ENCODE peak calls at places on chromosomes 1 and 21, in six cellular contexts. One of them, this sample, is unnamed.

GRCh38 chr1:157274698-157275534 is 136.7 kb upstream of the ETV3 start:
- DNase-seq in stimulated activated CD8-positive, alpha-beta memory T cell treated with anti-CD3 and anti-CD28 coated beads, Interleukin-2, amount 100 ng/mL, for 1 hour: no peak
- DNase-seq in GM04504: peak
- DNase-seq in esophagus muscularis mucosa: peak
- DNase-seq in amniotic epithelial cell: peak
- DNase-seq in HTR-8/SVneo: no peak
- DNase-seq in this sample: peak

GRCh38 chr1:45954401-45954847 is 151.0 kb downstream of the MAST2 start:
- DNase-seq in stimulated activated CD8-positive, alpha-beta memory T cell treated with anti-CD3 and anti-CD28 coated beads, Interleukin-2, amount 100 ng/mL, for 1 hour: no peak
- DNase-seq in GM04504: peak
- DNase-seq in esophagus muscularis mucosa: no peak
- DNase-seq in amniotic epithelial cell: peak
- DNase-seq in HTR-8/SVneo: no peak
- DNase-seq in this sample: peak

GRCh38 chr1:108747128-108747827 is 804 bp downstream of the STXBP3 start:
- DNase-seq in stimulated activated CD8-positive, alpha-beta memory T cell treated with anti-CD3 and anti-CD28 coated beads, Interleukin-2, amount 100 ng/mL, for 1 hour: no peak
- DNase-seq in GM04504: peak
- DNase-seq in esophagus muscularis mucosa: peak
- DNase-seq in amniotic epithelial cell: peak
- DNase-seq in HTR-8/SVneo: peak
- DNase-seq in this sample: peak

GRCh38 chr1:54220004-54220811 is 20.2 kb downstream of the MRPL37 start:
- DNase-seq in stimulated activated CD8-positive, alpha-beta memory T cell treated with anti-CD3 and anti-CD28 coated beads, Interleukin-2, amount 100 ng/mL, for 1 hour: no peak
- DNase-seq in GM04504: peak
- DNase-seq in esophagus muscularis mucosa: no peak
- DNase-seq in amniotic epithelial cell: peak
- DNase-seq in HTR-8/SVneo: no peak
- DNase-seq in this sample: peak

GRCh38 chr21:41411449-41412089 is 14.5 kb upstream of the MX1 start:
- DNase-seq in stimulated activated CD8-positive, alpha-beta memory T cell treated with anti-CD3 and anti-CD28 coated beads, Interleukin-2, amount 100 ng/mL, for 1 hour: no peak
- DNase-seq in GM04504: no peak
- DNase-seq in esophagus muscularis mucosa: no peak
- DNase-seq in amniotic epithelial cell: peak
- DNase-seq in HTR-8/SVneo: no peak
- DNase-seq in this sample: no peak

GRCh38 chr1:66678151-66678550 is 74.1 kb upstream of the DYNLT5 start:
- DNase-seq in stimulated activated CD8-positive, alpha-beta memory T cell treated with anti-CD3 and anti-CD28 coated beads, Interleukin-2, amount 100 ng/mL, for 1 hour: no peak
- DNase-seq in GM04504: no peak
- DNase-seq in esophagus muscularis mucosa: no peak
- DNase-seq in amniotic epithelial cell: no peak
- DNase-seq in HTR-8/SVneo: no peak
- DNase-seq in this sample: no peak

GRCh38 chr1:39262802-39263201 is 58.3 kb downstream of the MACF1 start:
- DNase-seq in stimulated activated CD8-positive, alpha-beta memory T cell treated with anti-CD3 and anti-CD28 coated beads, Interleukin-2, amount 100 ng/mL, for 1 hour: no peak
- DNase-seq in GM04504: no peak
- DNase-seq in esophagus muscularis mucosa: no peak
- DNase-seq in amniotic epithelial cell: no peak
- DNase-seq in HTR-8/SVneo: no peak
- DNase-seq in this sample: no peak

GRCh38 chr1:51760872-51761271 is 117.7 kb downstream of the NRDC start:
- DNase-seq in stimulated activated CD8-positive, alpha-beta memory T cell treated with anti-CD3 and anti-CD28 coated beads, Interleukin-2, amount 100 ng/mL, for 1 hour: no peak
- DNase-seq in GM04504: no peak
- DNase-seq in esophagus muscularis mucosa: no peak
- DNase-seq in amniotic epithelial cell: peak
- DNase-seq in HTR-8/SVneo: no peak
- DNase-seq in this sample: no peak

GRCh38 chr1:227893696-227894305 is 53.9 kb downstream of the WNT9A start:
- DNase-seq in stimulated activated CD8-positive, alpha-beta memory T cell treated with anti-CD3 and anti-CD28 coated beads, Interleukin-2, amount 100 ng/mL, for 1 hour: no peak
- DNase-seq in GM04504: no peak
- DNase-seq in esophagus muscularis mucosa: no peak
- DNase-seq in amniotic epithelial cell: no peak
- DNase-seq in HTR-8/SVneo: no peak
- DNase-seq in this sample: no peak

GRCh38 chr1:157652859-157653493 is 47.6 kb downstream of the FCRL3 start:
- DNase-seq in stimulated activated CD8-positive, alpha-beta memory T cell treated with anti-CD3 and anti-CD28 coated beads, Interleukin-2, amount 100 ng/mL, for 1 hour: no peak
- DNase-seq in GM04504: no peak
- DNase-seq in esophagus muscularis mucosa: no peak
- DNase-seq in amniotic epithelial cell: no peak
- DNase-seq in HTR-8/SVneo: no peak
- DNase-seq in this sample: no peak

GRCh38 chr1:155322953-155323728 is 2.4 kb downstream of the RUSC1 start:
- DNase-seq in stimulated activated CD8-positive, alpha-beta memory T cell treated with anti-CD3 and anti-CD28 coated beads, Interleukin-2, amount 100 ng/mL, for 1 hour: peak
- DNase-seq in GM04504: peak
- DNase-seq in esophagus muscularis mucosa: peak
- DNase-seq in amniotic epithelial cell: peak
- DNase-seq in HTR-8/SVneo: peak
- DNase-seq in this sample: peak

GRCh38 chr1:213274140-213274539 is 223.1 kb downstream of the RPS6KC1 start:
- DNase-seq in stimulated activated CD8-positive, alpha-beta memory T cell treated with anti-CD3 and anti-CD28 coated beads, Interleukin-2, amount 100 ng/mL, for 1 hour: no peak
- DNase-seq in GM04504: no peak
- DNase-seq in esophagus muscularis mucosa: no peak
- DNase-seq in amniotic epithelial cell: no peak
- DNase-seq in HTR-8/SVneo: no peak
- DNase-seq in this sample: no peak

GRCh38 chr1:21590116-21590905 is 78.8 kb downstream of the RAP1GAP start:
- DNase-seq in stimulated activated CD8-positive, alpha-beta memory T cell treated with anti-CD3 and anti-CD28 coated beads, Interleukin-2, amount 100 ng/mL, for 1 hour: no peak
- DNase-seq in GM04504: no peak
- DNase-seq in esophagus muscularis mucosa: no peak
- DNase-seq in amniotic epithelial cell: peak
- DNase-seq in HTR-8/SVneo: no peak
- DNase-seq in this sample: no peak